ENCODE peak calls at places on chromosomes 12 and 14, in ten cellular contexts. P, I, W, Y, F, H, V, B, Z and D are unnamed samples.

GRCh38 chr14:74620497-74620921 is 8.5 kb upstream of the LTBP2 start:
- DNase-seq in F (no peak), I (no peak), V (no peak), P (no peak), Z (peak), Y (peak), H (no peak), W (no peak), B (no peak), D (peak)

GRCh38 chr14:89619616-89620273 is 202.7 kb upstream of the FOXN3 start:
- DNase-seq in F (no peak), P (no peak), Z (no peak), Y (no peak), H (no peak), B (no peak), V (no peak), I (no peak), W (no peak), D (no peak)

GRCh38 chr12:2924019-2924418 is 33.3 kb downstream of the TULP3 start:
- DNase-seq in I (no peak), W (no peak), Y (peak), P (no peak), Z (no peak), V (no peak), B (no peak), H (no peak), F (no peak), D (no peak)

GRCh38 chr14:73634333-73634833 is 10.4 kb upstream of the DNAL1 start:
- DNase-seq in Z (no peak), B (no peak), I (no peak), P (peak), Y (no peak), V (no peak), W (no peak), H (peak), F (peak), D (no peak)

GRCh38 chr14:33836203-33836894 is 114.5 kb downstream of the EGLN3 start:
- DNase-seq in I (no peak), P (peak), B (no peak), W (no peak), V (no peak), F (no peak), H (no peak), Y (peak), Z (no peak), D (no peak)

GRCh38 chr12:131415781-131416180 is 295.1 kb upstream of the SFSWAP start:
- DNase-seq in W (no peak), V (no peak), Y (peak), I (no peak), H (no peak), B (no peak), P (peak), Z (no peak), F (peak), D (no peak)

GRCh38 chr12:68610435-68611093 is at the start of gene RAP1B:
- DNase-seq in I (peak), V (peak), B (peak), Y (peak), W (peak), F (peak), Z (peak), P (peak), H (peak), D (peak)

GRCh38 chr14:35215110-35215872 is 76.9 kb upstream of the PSMA6 start:
- DNase-seq in I (no peak), W (no peak), P (peak), Z (peak), F (peak), H (no peak), Y (peak), V (no peak), B (no peak), D (no peak)

GRCh38 chr12:66352197-66352596 is 49.9 kb downstream of the HELB start:
- DNase-seq in I (no peak), Z (no peak), V (no peak), Y (peak), B (no peak), F (peak), W (no peak), P (peak), H (no peak), D (no peak)

GRCh38 chr12:65810036-65810435 is 14.2 kb upstream of the HMGA2 start:
- DNase-seq in W (no peak), F (no peak), P (no peak), Z (no peak), H (no peak), I (no peak), V (no peak), B (no peak), Y (no peak), D (no peak)

GRCh38 chr14:73007835-73008234 is 19.1 kb downstream of the ZFYVE1 start:
- DNase-seq in B (no peak), I (no peak), V (no peak), F (no peak), W (no peak), Z (no peak), Y (no peak), H (no peak), P (no peak), D (no peak)

GRCh38 chr12:14910090-14910915 is 24.6 kb upstream of the MGP start:
- DNase-seq in V (no peak), B (no peak), F (no peak), P (no peak), I (peak), Z (no peak), W (no peak), Y (peak), H (no peak), D (no peak)

GRCh38 chr14:89603938-89604480 is 187.0 kb upstream of the FOXN3 start:
- DNase-seq in H (no peak), V (no peak), P (no peak), I (no peak), Y (no peak), F (no peak), B (no peak), Z (no peak), W (no peak), D (no peak)

GRCh38 chr12:106127289-106128126 is 11.2 kb downstream of the NUAK1 start:
- DNase-seq in F (no peak), W (no peak), B (no peak), H (no peak), Y (no peak), Z (no peak), P (no peak), I (no peak), V (no peak), D (no peak)

GRCh38 chr12:124786065-124786964 is 77.3 kb downstream of the SCARB1 start:
- DNase-seq in Z (no peak), W (no peak), H (peak), B (no peak), I (no peak), F (peak), Y (no peak), V (no peak), P (peak), D (no peak)

GRCh38 chr14:94180655-94181271 is 6.6 kb downstream of the PPP4R4 start:
- DNase-seq in F (peak), Y (peak), P (peak), H (no peak), V (no peak), I (no peak), B (no peak), Z (no peak), W (no peak), D (no peak)

GRCh38 chr14:89368490-89369477 is 48.2 kb downstream of the FOXN3 start:
- DNase-seq in H (peak), B (no peak), V (no peak), Z (no peak), W (no peak), I (no peak), F (no peak), P (no peak), Y (no peak), D (no peak)

GRCh38 chr12:72610854-72611358 is 338.7 kb downstream of the TRHDE start:
- DNase-seq in Y (no peak), Z (no peak), P (peak), F (peak), B (no peak), H (no peak), I (no peak), V (no peak), W (no peak), D (no peak)

GRCh38 chr12:71636704-71637115 is 26.9 kb downstream of the ZFC3H1 start:
- DNase-seq in V (no peak), W (no peak), F (peak), Y (peak), B (no peak), H (no peak), P (peak), Z (peak), I (no peak), D (no peak)

GRCh38 chr14:104140463-104141331 is 2.3 kb downstream of the KIF26A start:
- DNase-seq in Z (no peak), B (no peak), I (peak), V (no peak), F (peak), P (no peak), W (no peak), Y (no peak), H (no peak), D (no peak)

GRCh38 chr12:111741235-111741812 is 25.4 kb upstream of the ALDH2 start:
- DNase-seq in H (no peak), F (no peak), W (no peak), V (no peak), Y (no peak), Z (no peak), P (no peak), B (no peak), I (no peak), D (no peak)

GRCh38 chr12:132029503-132030300 is 80.0 kb downstream of the EP400 start:
- DNase-seq in H (no peak), W (no peak), B (no peak), Z (no peak), Y (no peak), F (no peak), V (no peak), I (no peak), P (peak), D (no peak)

GRCh38 chr12:107148105-107148504 is 54.8 kb upstream of the CRY1 start:
- DNase-seq in Z (no peak), B (no peak), H (no peak), P (no peak), Y (no peak), F (no peak), I (no peak), V (no peak), W (no peak), D (no peak)

GRCh38 chr12:70692681-70693288 is 55.6 kb upstream of the PTPRB start:
- DNase-seq in W (no peak), I (no peak), V (no peak), Y (peak), H (no peak), P (peak), B (no peak), Z (no peak), F (peak), D (no peak)

GRCh38 chr12:117580718-117581062 is 219.3 kb upstream of the NOS1 start:
- DNase-seq in W (no peak), F (peak), Z (no peak), B (peak), H (no peak), P (peak), Y (peak), V (no peak), I (no peak), D (no peak)

GRCh38 chr12:46675736-46676135 is 150.1 kb downstream of the SLC38A4 start:
- DNase-seq in F (peak), I (no peak), P (peak), V (no peak), Z (no peak), W (no peak), H (no peak), B (peak), Y (peak), D (no peak)

GRCh38 chr12:25249951-25250738 is 584 bp downstream of the KRAS start:
- DNase-seq in B (peak), Z (no peak), H (peak), V (peak), Y (peak), F (peak), W (no peak), P (peak), I (peak), D (peak)

GRCh38 chr14:71243697-71244096 is 336.4 kb downstream of the PCNX1 start:
- DNase-seq in P (no peak), W (no peak), Y (no peak), V (no peak), F (no peak), H (no peak), I (no peak), Z (peak), B (no peak), D (no peak)

GRCh38 chr12:130500835-130501330 is 163.2 kb downstream of the PIWIL1 start:
- DNase-seq in W (no peak), P (no peak), I (no peak), B (no peak), F (no peak), V (no peak), Y (no peak), H (no peak), Z (no peak), D (no peak)

GRCh38 chr12:131132118-131132892 is 178.6 kb downstream of the ADGRD1 start:
- DNase-seq in I (peak), V (peak), H (peak), P (peak), Z (no peak), B (peak), Y (peak), F (peak), W (peak), D (peak)

GRCh38 chr14:35758523-35759129 is 50.5 kb downstream of the RALGAPA1 start:
- DNase-seq in Z (no peak), Y (no peak), P (no peak), H (no peak), V (no peak), I (no peak), B (no peak), W (no peak), F (no peak), D (no peak)

GRCh38 chr14:40796168-40796567 is 810.5 kb upstream of the LRFN5 start:
- DNase-seq in H (no peak), W (no peak), B (no peak), F (no peak), V (no peak), P (no peak), I (no peak), Y (no peak), Z (no peak), D (no peak)

GRCh38 chr14:102795060-102795925 is 18.0 kb downstream of the TRAF3 start:
- DNase-seq in F (peak), W (peak), I (no peak), Z (peak), H (peak), Y (peak), B (peak), P (no peak), V (no peak), D (peak)

GRCh38 chr12:102769323-102769916 is 147.6 kb downstream of the PAH start:
- DNase-seq in Y (peak), I (peak), F (peak), Z (peak), B (peak), V (no peak), H (peak), P (peak), W (no peak), D (no peak)

GRCh38 chr12:6361834-6362233 is 13.5 kb downstream of the SCNN1A start:
- DNase-seq in F (peak), P (no peak), W (no peak), H (no peak), B (peak), Z (no peak), I (peak), Y (peak), V (no peak), D (no peak)